ENCODE peak calls at places on chromosomes 12 and 14, in nine cellular contexts. Z is endothelial cell of umbilical vein, G is fibroblast of lung, Y is neural crest cell, B is neural progenitor cell, C is PC-9, V is thyroid gland, D is MCF 10A, F is IMR-90. R is an unnamed sample.

GRCh38 chr12:101924647-101925046 is 47.3 kb downstream of the DRAM1 start:
- DNase-seq in Z (no peak), G (no peak), Y (no peak), B (no peak), C (no peak), V (no peak), D (no peak), F (peak), R (no peak)

GRCh38 chr14:100531152-100531551 is 56.1 kb downstream of the BEGAIN start:
- DNase-seq in Z (no peak), G (no peak), Y (no peak), B (no peak), C (no peak), V (no peak), D (no peak), F (no peak), R (peak)

GRCh38 chr14:96165493-96166474 is 38.9 kb upstream of the BDKRB2 start:
- DNase-seq in Z (no peak), G (no peak), Y (no peak), B (no peak), C (peak), V (no peak), D (no peak), F (no peak), R (no peak)

GRCh38 chr14:68168460-68169109 is 349.0 kb downstream of the RAD51B start:
- DNase-seq in Z (no peak), G (no peak), Y (no peak), B (no peak), C (no peak), V (no peak), D (no peak), F (no peak), R (no peak)

GRCh38 chr12:43766291-43766690 is 7.5 kb downstream of the IRAK4 start:
- DNase-seq in Z (no peak), G (no peak), Y (no peak), B (no peak), C (no peak), V (no peak), D (no peak), F (peak), R (no peak)

GRCh38 chr12:127649951-127650350 is 617.0 kb upstream of the TMEM132C start:
- DNase-seq in Z (no peak), G (no peak), Y (no peak), B (no peak), C (no peak), V (no peak), D (no peak), F (no peak), R (no peak)

GRCh38 chr12:32312049-32312670 is 87.2 kb upstream of the FGD4 start:
- DNase-seq in Z (peak), G (peak), Y (no peak), B (peak), C (peak), V (no peak), D (peak), F (peak), R (no peak)

GRCh38 chr12:14256139-14256538 is 109.3 kb upstream of the ATF7IP start:
- DNase-seq in Z (peak), G (peak), Y (no peak), B (no peak), C (no peak), V (no peak), D (no peak), F (peak), R (no peak)

GRCh38 chr12:116276433-116277216 is 868 bp downstream of the MED13L start:
- DNase-seq in Z (peak), G (peak), Y (peak), B (peak), C (peak), V (peak), D (peak), F (peak), R (peak)

GRCh38 chr12:5135126-5135525 is 91.4 kb downstream of the KCNA5 start:
- DNase-seq in Z (no peak), G (no peak), Y (no peak), B (no peak), C (no peak), V (no peak), D (no peak), F (no peak), R (no peak)
- TF ChIP-seq CTCF in Z (no peak), G (no peak), Y (no peak), B (no peak), C (no peak), V (no peak), D (no peak), F (no peak), R (no peak)

DNA sequence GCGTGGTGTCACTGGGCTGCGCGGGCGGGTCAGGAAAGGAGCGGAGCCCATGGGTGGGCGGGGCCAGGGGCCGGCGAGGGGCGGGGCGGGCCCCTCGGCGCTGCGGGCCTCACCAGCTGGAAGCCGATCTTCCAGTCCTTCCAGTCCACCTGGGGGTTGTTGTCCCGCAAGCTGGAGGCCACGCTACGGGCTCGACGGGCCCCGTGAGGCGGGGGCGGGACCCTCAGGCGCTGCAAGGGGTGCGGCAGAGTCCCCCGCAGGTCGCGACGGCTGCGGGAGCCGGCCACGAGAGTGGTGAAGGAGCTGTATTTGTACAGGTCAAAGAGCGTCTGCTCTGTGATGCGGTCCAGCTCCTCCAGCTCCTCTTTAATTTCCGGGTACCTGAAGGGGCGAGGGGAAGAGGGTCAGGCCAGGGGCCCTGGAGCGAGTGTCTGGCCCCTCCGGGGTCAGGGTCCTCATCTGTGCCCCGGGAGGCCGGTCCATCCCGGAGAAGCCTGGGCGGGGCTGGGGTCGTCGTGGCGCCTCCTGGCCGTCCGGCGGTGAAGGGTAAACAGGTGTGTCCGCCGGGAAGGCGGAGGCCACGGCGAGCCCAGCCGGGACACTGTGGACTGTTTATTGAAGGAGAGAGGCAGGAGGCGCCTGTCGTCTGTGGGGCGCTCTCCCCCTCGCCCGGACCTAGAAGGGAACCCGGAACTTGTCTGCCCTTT is 11.9 kb downstream of the SCNN1A start:
- DNase-seq in Z (peak), G (peak), Y (no peak), B (peak), C (peak), V (peak), D (peak), F (peak), R (peak)
- TF ChIP-seq CTCF in Z (no peak), G (no peak), Y (no peak), B (no peak), C (no peak), V (no peak), D (no peak), F (no peak), R (no peak)

GRCh38 chr12:40988831-40989230 is 199.3 kb upstream of the PDZRN4 start:
- DNase-seq in Z (no peak), G (no peak), Y (no peak), B (no peak), C (no peak), V (no peak), D (no peak), F (no peak), R (no peak)

GRCh38 chr12:40992158-40992557 is 196.0 kb upstream of the PDZRN4 start:
- DNase-seq in Z (no peak), G (no peak), Y (no peak), B (no peak), C (no peak), V (no peak), D (no peak), F (no peak), R (no peak)

GRCh38 chr12:40986031-40986430 is 202.1 kb upstream of the PDZRN4 start:
- DNase-seq in Z (no peak), G (no peak), Y (no peak), B (no peak), C (no peak), V (no peak), D (no peak), F (no peak), R (no peak)

GRCh38 chr12:40989785-40990184 is 198.3 kb upstream of the PDZRN4 start:
- DNase-seq in Z (no peak), G (no peak), Y (no peak), B (no peak), C (no peak), V (no peak), D (no peak), F (no peak), R (no peak)

DNA sequence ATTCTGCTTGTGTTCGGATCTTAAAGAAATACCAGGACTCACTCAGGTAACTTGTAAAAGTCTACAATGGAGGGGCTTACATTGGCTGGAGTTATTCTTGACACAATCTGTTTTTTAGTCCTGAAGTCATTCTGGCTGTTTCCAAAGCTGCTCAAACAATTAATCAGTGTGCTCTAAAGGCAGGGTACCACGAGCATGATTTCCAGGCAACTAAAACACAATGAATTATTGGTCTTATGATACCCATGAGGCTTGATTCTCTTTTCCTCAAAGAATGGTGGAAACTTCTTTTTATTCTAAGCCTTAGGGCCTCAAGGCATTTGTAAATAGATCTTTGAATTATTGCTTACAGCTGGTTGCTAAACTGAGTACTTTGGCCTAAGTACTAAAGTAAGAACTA is 199.8 kb upstream of the PDZRN4 start:
- DNase-seq in Z (no peak), G (no peak), Y (no peak), B (no peak), C (no peak), V (no peak), D (no peak), F (no peak), R (no peak)
- TF ChIP-seq CTCF in Z (no peak), G (no peak), Y (no peak), B (no peak), C (no peak), V (no peak), D (no peak), F (no peak), R (no peak)

GRCh38 chr12:24027352-24027751 is 77.9 kb upstream of the SOX5 start:
- DNase-seq in Z (no peak), G (no peak), Y (no peak), B (no peak), C (no peak), V (no peak), D (no peak), F (no peak), R (no peak)
- TF ChIP-seq CTCF in Z (no peak), G (no peak), Y (peak), B (no peak), C (no peak), V (no peak), D (no peak), F (no peak), R (no peak)

GRCh38 chr14:59245809-59246295 is 57.4 kb downstream of the DAAM1 start:
- DNase-seq in Z (no peak), G (no peak), Y (no peak), B (no peak), C (no peak), V (no peak), D (no peak), F (no peak), R (no peak)

GRCh38 chr14:59249029-59249428 is 60.6 kb downstream of the DAAM1 start:
- DNase-seq in Z (no peak), G (no peak), Y (no peak), B (peak), C (no peak), V (no peak), D (no peak), F (no peak), R (no peak)

GRCh38 chr14:59248170-59248569 is 59.7 kb downstream of the DAAM1 start:
- DNase-seq in Z (peak), G (no peak), Y (no peak), B (peak), C (no peak), V (no peak), D (no peak), F (no peak), R (no peak)

GRCh38 chr14:59244581-59244980 is 56.1 kb downstream of the DAAM1 start:
- DNase-seq in Z (no peak), G (no peak), Y (no peak), B (no peak), C (no peak), V (peak), D (no peak), F (no peak), R (no peak)

DNA sequence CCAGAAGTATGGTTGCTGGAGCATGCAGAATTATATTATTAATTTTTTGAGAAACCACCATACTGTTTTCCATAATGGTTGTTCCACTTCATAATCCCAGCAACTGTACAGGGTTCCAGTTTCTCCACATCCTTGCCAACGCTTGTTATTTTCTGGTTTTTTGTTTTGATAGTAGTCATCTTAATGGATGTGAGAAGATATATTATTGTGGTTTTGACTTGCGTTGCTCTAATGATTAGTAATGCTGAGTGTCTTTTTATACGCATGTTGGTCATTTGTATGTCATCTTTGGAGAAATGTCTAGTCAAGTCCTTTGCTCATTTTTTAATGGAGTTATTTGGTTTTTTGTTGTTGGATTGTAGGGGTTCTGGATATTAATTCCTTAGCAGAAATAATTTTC is 58.1 kb downstream of the DAAM1 start:
- DNase-seq in Z (no peak), G (no peak), Y (no peak), B (no peak), C (no peak), V (no peak), D (no peak), F (no peak), R (no peak)
- TF ChIP-seq CTCF in Z (no peak), G (no peak), Y (no peak), B (no peak), C (no peak), V (no peak), D (no peak), F (no peak), R (no peak)

GRCh38 chr14:30444451-30444850 is 114.5 kb upstream of the G2E3 start:
- DNase-seq in Z (no peak), G (no peak), Y (no peak), B (no peak), C (no peak), V (no peak), D (no peak), F (no peak), R (no peak)

GRCh38 chr14:30445852-30446251 is 113.1 kb upstream of the G2E3 start:
- DNase-seq in Z (no peak), G (no peak), Y (no peak), B (no peak), C (no peak), V (no peak), D (no peak), F (no peak), R (no peak)

GRCh38 chr14:30440986-30441385 is 118.0 kb upstream of the G2E3 start:
- DNase-seq in Z (no peak), G (no peak), Y (no peak), B (no peak), C (no peak), V (no peak), D (no peak), F (no peak), R (no peak)

GRCh38 chr14:30445394-30445793 is 113.6 kb upstream of the G2E3 start:
- DNase-seq in Z (no peak), G (no peak), Y (no peak), B (peak), C (no peak), V (no peak), D (no peak), F (no peak), R (no peak)

GRCh38 chr14:30443368-30444007 is 115.5 kb upstream of the G2E3 start:
- DNase-seq in Z (peak), G (peak), Y (no peak), B (peak), C (no peak), V (peak), D (peak), F (peak), R (no peak)
- TF ChIP-seq CTCF in Z (no peak), G (peak), Y (peak), B (peak), C (peak), V (peak), D (peak), F (peak), R (no peak)

R was measured in natural killer cell.